ENCODE peak calls at places on chromosomes 11 and 22, in ten cellular contexts. One of them, this sample, is unnamed.

GRCh38 chr11:75140269-75141138 is 10.4 kb upstream of the SLCO2B1 start:
- DNase-seq in IMR-90: peak
- DNase-seq in fibroblast of mammary gland: peak
- DNase-seq in MM.1S: peak
- DNase-seq in uterus: peak
- DNase-seq in K562: peak
- DNase-seq in left ventricle myocardium inferior: peak
- DNase-seq in cardiac muscle cell: peak
- DNase-seq in LNCaP clone FGC: no peak
- DNase-seq in body of pancreas: peak
- DNase-seq in this sample: peak

GRCh38 chr22:24467340-24467739 is 27.8 kb upstream of the UPB1 start:
- DNase-seq in IMR-90: no peak
- DNase-seq in fibroblast of mammary gland: no peak
- DNase-seq in MM.1S: no peak
- DNase-seq in uterus: no peak
- DNase-seq in K562: no peak
- DNase-seq in left ventricle myocardium inferior: no peak
- DNase-seq in cardiac muscle cell: no peak
- DNase-seq in LNCaP clone FGC: no peak
- DNase-seq in body of pancreas: no peak
- DNase-seq in this sample: no peak

GRCh38 chr22:50347157-50347556 is 4.0 kb downstream of the PPP6R2 start:
- DNase-seq in IMR-90: no peak
- DNase-seq in fibroblast of mammary gland: no peak
- DNase-seq in MM.1S: no peak
- DNase-seq in uterus: no peak
- DNase-seq in K562: no peak
- DNase-seq in left ventricle myocardium inferior: no peak
- DNase-seq in cardiac muscle cell: no peak
- DNase-seq in LNCaP clone FGC: no peak
- DNase-seq in body of pancreas: no peak
- DNase-seq in this sample: no peak

GRCh38 chr11:62792193-62792575 is 378 bp upstream of the TMEM223 start:
- DNase-seq in IMR-90: peak
- DNase-seq in fibroblast of mammary gland: no peak
- DNase-seq in MM.1S: no peak
- DNase-seq in uterus: peak
- DNase-seq in K562: peak
- DNase-seq in left ventricle myocardium inferior: peak
- DNase-seq in cardiac muscle cell: no peak
- DNase-seq in LNCaP clone FGC: no peak
- DNase-seq in body of pancreas: peak
- DNase-seq in this sample: no peak

GRCh38 chr11:86676533-86677154 is 4.2 kb upstream of the ME3 start:
- DNase-seq in IMR-90: no peak
- DNase-seq in fibroblast of mammary gland: no peak
- DNase-seq in MM.1S: no peak
- DNase-seq in uterus: no peak
- DNase-seq in K562: peak
- DNase-seq in left ventricle myocardium inferior: no peak
- DNase-seq in cardiac muscle cell: peak
- DNase-seq in LNCaP clone FGC: no peak
- DNase-seq in body of pancreas: no peak
- DNase-seq in this sample: peak

GRCh38 chr11:46333129-46333947 is 13.9 kb upstream of the DGKZ start:
- DNase-seq in IMR-90: no peak
- DNase-seq in fibroblast of mammary gland: no peak
- DNase-seq in MM.1S: no peak
- DNase-seq in uterus: no peak
- DNase-seq in K562: no peak
- DNase-seq in left ventricle myocardium inferior: no peak
- DNase-seq in cardiac muscle cell: no peak
- DNase-seq in LNCaP clone FGC: no peak
- DNase-seq in body of pancreas: no peak
- DNase-seq in this sample: no peak

GRCh38 chr22:48449466-48450187 is 1378.0 kb downstream of the BRD1 start:
- DNase-seq in IMR-90: no peak
- DNase-seq in fibroblast of mammary gland: no peak
- DNase-seq in MM.1S: no peak
- DNase-seq in uterus: no peak
- DNase-seq in K562: no peak
- DNase-seq in left ventricle myocardium inferior: no peak
- DNase-seq in cardiac muscle cell: no peak
- DNase-seq in LNCaP clone FGC: no peak
- DNase-seq in body of pancreas: no peak
- DNase-seq in this sample: no peak

GRCh38 chr11:42498971-42499370 is 812.8 kb upstream of the API5 start:
- DNase-seq in IMR-90: no peak
- DNase-seq in fibroblast of mammary gland: no peak
- DNase-seq in MM.1S: no peak
- DNase-seq in uterus: no peak
- DNase-seq in K562: no peak
- DNase-seq in left ventricle myocardium inferior: no peak
- DNase-seq in cardiac muscle cell: no peak
- DNase-seq in LNCaP clone FGC: peak
- DNase-seq in body of pancreas: no peak
- DNase-seq in this sample: no peak

GRCh38 chr11:34176980-34177319 is 71.5 kb downstream of the NAT10 start:
- DNase-seq in IMR-90: no peak
- DNase-seq in fibroblast of mammary gland: no peak
- DNase-seq in MM.1S: no peak
- DNase-seq in uterus: no peak
- DNase-seq in K562: no peak
- DNase-seq in left ventricle myocardium inferior: no peak
- DNase-seq in cardiac muscle cell: no peak
- DNase-seq in LNCaP clone FGC: no peak
- DNase-seq in body of pancreas: no peak
- DNase-seq in this sample: no peak

GRCh38 chr11:61716478-61717285 is 35.8 kb upstream of the MYRF start:
- DNase-seq in IMR-90: no peak
- DNase-seq in fibroblast of mammary gland: no peak
- DNase-seq in MM.1S: no peak
- DNase-seq in uterus: no peak
- DNase-seq in K562: no peak
- DNase-seq in left ventricle myocardium inferior: no peak
- DNase-seq in cardiac muscle cell: no peak
- DNase-seq in LNCaP clone FGC: no peak
- DNase-seq in body of pancreas: no peak
- DNase-seq in this sample: no peak

GRCh38 chr11:123760894-123761293 is 6.6 kb upstream of the OR6X1 start:
- DNase-seq in IMR-90: no peak
- DNase-seq in fibroblast of mammary gland: no peak
- DNase-seq in MM.1S: no peak
- DNase-seq in uterus: no peak
- DNase-seq in K562: no peak
- DNase-seq in left ventricle myocardium inferior: no peak
- DNase-seq in cardiac muscle cell: no peak
- DNase-seq in LNCaP clone FGC: no peak
- DNase-seq in body of pancreas: no peak
- DNase-seq in this sample: peak

GRCh38 chr22:38353142-38353629 is 36.0 kb upstream of the CSNK1E start:
- DNase-seq in IMR-90: peak
- DNase-seq in fibroblast of mammary gland: peak
- DNase-seq in MM.1S: peak
- DNase-seq in uterus: peak
- DNase-seq in K562: peak
- DNase-seq in left ventricle myocardium inferior: peak
- DNase-seq in cardiac muscle cell: peak
- DNase-seq in LNCaP clone FGC: no peak
- DNase-seq in body of pancreas: peak
- DNase-seq in this sample: peak

GRCh38 chr11:26976389-26976788 is 17.5 kb upstream of the FIBIN start:
- DNase-seq in IMR-90: peak
- DNase-seq in fibroblast of mammary gland: peak
- DNase-seq in MM.1S: no peak
- DNase-seq in uterus: no peak
- DNase-seq in K562: no peak
- DNase-seq in left ventricle myocardium inferior: no peak
- DNase-seq in cardiac muscle cell: peak
- DNase-seq in LNCaP clone FGC: no peak
- DNase-seq in body of pancreas: no peak
- DNase-seq in this sample: no peak

GRCh38 chr22:38843716-38844660 is at the start of gene NPTXR:
- DNase-seq in IMR-90: peak
- DNase-seq in fibroblast of mammary gland: no peak
- DNase-seq in MM.1S: no peak
- DNase-seq in uterus: no peak
- DNase-seq in K562: peak
- DNase-seq in left ventricle myocardium inferior: peak
- DNase-seq in cardiac muscle cell: peak
- DNase-seq in LNCaP clone FGC: no peak
- DNase-seq in body of pancreas: peak
- DNase-seq in this sample: no peak

GRCh38 chr11:117419136-117419914 is 91.7 kb downstream of the CEP164 start:
- DNase-seq in IMR-90: peak
- DNase-seq in fibroblast of mammary gland: peak
- DNase-seq in MM.1S: no peak
- DNase-seq in uterus: no peak
- DNase-seq in K562: no peak
- DNase-seq in left ventricle myocardium inferior: no peak
- DNase-seq in cardiac muscle cell: no peak
- DNase-seq in LNCaP clone FGC: no peak
- DNase-seq in body of pancreas: no peak
- DNase-seq in this sample: no peak

GRCh38 chr11:44840526-44840925 is 110.2 kb downstream of the TP53I11 start:
- DNase-seq in IMR-90: no peak
- DNase-seq in fibroblast of mammary gland: no peak
- DNase-seq in MM.1S: no peak
- DNase-seq in uterus: no peak
- DNase-seq in K562: no peak
- DNase-seq in left ventricle myocardium inferior: no peak
- DNase-seq in cardiac muscle cell: no peak
- DNase-seq in LNCaP clone FGC: no peak
- DNase-seq in body of pancreas: no peak
- DNase-seq in this sample: no peak

GRCh38 chr11:21514298-21514697 is 678.6 kb upstream of the ANO5 start:
- DNase-seq in IMR-90: no peak
- DNase-seq in fibroblast of mammary gland: no peak
- DNase-seq in MM.1S: peak
- DNase-seq in uterus: no peak
- DNase-seq in K562: peak
- DNase-seq in left ventricle myocardium inferior: no peak
- DNase-seq in cardiac muscle cell: no peak
- DNase-seq in LNCaP clone FGC: peak
- DNase-seq in body of pancreas: peak
- DNase-seq in this sample: no peak

GRCh38 chr11:45233121-45233803 is 52.9 kb downstream of the SYT13 start:
- DNase-seq in IMR-90: peak
- DNase-seq in fibroblast of mammary gland: peak
- DNase-seq in MM.1S: peak
- DNase-seq in uterus: peak
- DNase-seq in K562: peak
- DNase-seq in left ventricle myocardium inferior: peak
- DNase-seq in cardiac muscle cell: peak
- DNase-seq in LNCaP clone FGC: peak
- DNase-seq in body of pancreas: peak
- DNase-seq in this sample: peak

GRCh38 chr11:114195981-114196731 is 100.0 kb upstream of the NNMT start:
- DNase-seq in IMR-90: no peak
- DNase-seq in fibroblast of mammary gland: peak
- DNase-seq in MM.1S: no peak
- DNase-seq in uterus: no peak
- DNase-seq in K562: peak
- DNase-seq in left ventricle myocardium inferior: no peak
- DNase-seq in cardiac muscle cell: no peak
- DNase-seq in LNCaP clone FGC: peak
- DNase-seq in body of pancreas: peak
- DNase-seq in this sample: no peak

GRCh38 chr11:110249066-110249465 is 47.3 kb downstream of the RDX start:
- DNase-seq in IMR-90: no peak
- DNase-seq in fibroblast of mammary gland: peak
- DNase-seq in MM.1S: no peak
- DNase-seq in uterus: no peak
- DNase-seq in K562: no peak
- DNase-seq in left ventricle myocardium inferior: no peak
- DNase-seq in cardiac muscle cell: peak
- DNase-seq in LNCaP clone FGC: no peak
- DNase-seq in body of pancreas: no peak
- DNase-seq in this sample: no peak
- TF ChIP-seq CTCF in IMR-90: peak
- TF ChIP-seq CTCF in fibroblast of mammary gland: peak
- TF ChIP-seq CTCF in MM.1S: no peak
- TF ChIP-seq CTCF in uterus: no peak
- TF ChIP-seq CTCF in K562: no peak
- TF ChIP-seq CTCF in left ventricle myocardium inferior: peak
- TF ChIP-seq CTCF in cardiac muscle cell: peak
- TF ChIP-seq CTCF in LNCaP clone FGC: peak
- TF ChIP-seq CTCF in body of pancreas: peak
- TF ChIP-seq CTCF in this sample: peak

GRCh38 chr11:68643576-68643975 is 40.8 kb upstream of the GAL start:
- DNase-seq in IMR-90: peak
- DNase-seq in fibroblast of mammary gland: peak
- DNase-seq in MM.1S: peak
- DNase-seq in uterus: no peak
- DNase-seq in K562: peak
- DNase-seq in left ventricle myocardium inferior: no peak
- DNase-seq in cardiac muscle cell: peak
- DNase-seq in LNCaP clone FGC: no peak
- DNase-seq in body of pancreas: no peak
- DNase-seq in this sample: no peak
- TF ChIP-seq CTCF in IMR-90: peak
- TF ChIP-seq CTCF in fibroblast of mammary gland: no peak
- TF ChIP-seq CTCF in MM.1S: peak
- TF ChIP-seq CTCF in uterus: no peak
- TF ChIP-seq CTCF in K562: peak
- TF ChIP-seq CTCF in left ventricle myocardium inferior: no peak
- TF ChIP-seq CTCF in cardiac muscle cell: no peak
- TF ChIP-seq CTCF in LNCaP clone FGC: peak
- TF ChIP-seq CTCF in body of pancreas: no peak
- TF ChIP-seq CTCF in this sample: no peak

GRCh38 chr22:29156507-29156906 is 49.2 kb upstream of the EMID1 start:
- DNase-seq in IMR-90: peak
- DNase-seq in fibroblast of mammary gland: peak
- DNase-seq in MM.1S: no peak
- DNase-seq in uterus: no peak
- DNase-seq in K562: peak
- DNase-seq in left ventricle myocardium inferior: no peak
- DNase-seq in cardiac muscle cell: peak
- DNase-seq in LNCaP clone FGC: no peak
- DNase-seq in body of pancreas: no peak
- DNase-seq in this sample: peak
- TF ChIP-seq CTCF in IMR-90: peak
- TF ChIP-seq CTCF in fibroblast of mammary gland: peak
- TF ChIP-seq CTCF in MM.1S: no peak
- TF ChIP-seq CTCF in uterus: no peak
- TF ChIP-seq CTCF in K562: peak
- TF ChIP-seq CTCF in left ventricle myocardium inferior: no peak
- TF ChIP-seq CTCF in cardiac muscle cell: peak
- TF ChIP-seq CTCF in LNCaP clone FGC: no peak
- TF ChIP-seq CTCF in body of pancreas: no peak
- TF ChIP-seq CTCF in this sample: peak

DNA sequence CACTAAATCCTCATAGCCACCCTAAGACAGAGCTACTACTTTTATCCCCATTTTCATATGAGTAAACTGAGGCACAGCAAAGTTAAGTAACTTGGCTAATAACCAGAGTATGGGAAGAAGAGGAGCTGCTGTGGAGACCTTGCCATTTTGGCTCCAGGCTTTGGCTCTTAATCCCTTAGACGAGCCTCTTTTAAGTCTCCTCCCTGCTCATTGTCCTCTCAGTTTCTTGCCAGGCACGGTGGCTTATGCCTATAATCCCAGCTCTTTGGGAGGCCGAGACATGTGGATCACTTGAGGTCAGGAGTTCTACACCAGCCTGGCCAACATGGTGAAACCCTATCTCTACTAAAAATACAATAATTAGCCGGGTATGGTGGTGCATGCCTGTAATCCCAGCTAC is 78.6 kb downstream of the PRR5L start:
- DNase-seq in IMR-90: no peak
- DNase-seq in fibroblast of mammary gland: no peak
- DNase-seq in MM.1S: no peak
- DNase-seq in uterus: no peak
- DNase-seq in K562: no peak
- DNase-seq in left ventricle myocardium inferior: no peak
- DNase-seq in cardiac muscle cell: no peak
- DNase-seq in LNCaP clone FGC: no peak
- DNase-seq in body of pancreas: no peak
- DNase-seq in this sample: no peak
- TF ChIP-seq CTCF in IMR-90: no peak
- TF ChIP-seq CTCF in fibroblast of mammary gland: no peak
- TF ChIP-seq CTCF in MM.1S: no peak
- TF ChIP-seq CTCF in uterus: no peak
- TF ChIP-seq CTCF in K562: no peak
- TF ChIP-seq CTCF in left ventricle myocardium inferior: no peak
- TF ChIP-seq CTCF in cardiac muscle cell: no peak
- TF ChIP-seq CTCF in LNCaP clone FGC: no peak
- TF ChIP-seq CTCF in body of pancreas: no peak
- TF ChIP-seq CTCF in this sample: no peak